ENCODE peak calls at places on chromosomes 1 and 21, in eight cellular contexts. L is GM23248, G is IMR-90, M is neuronal stem cell, J is mammary epithelial cell, C is A549, S is mesenchymal stem cell, P is PC-3. A is an unnamed sample.

GRCh38 chr21:44499631-44500030 is 40.4 kb downstream of the KRTAP10-1 start:
- DNase-seq in G (no peak), P (no peak), L (no peak), S (no peak), C (no peak), J (no peak), M (no peak), A (no peak)

GRCh38 chr1:174692313-174692712 is 244.5 kb downstream of the GPR52 start:
- DNase-seq in G (peak), L (peak), S (peak), J (peak), C (peak), M (no peak), P (peak), A (no peak)

GRCh38 chr1:165659581-165659895 is 28.5 kb downstream of the MGST3 start:
- DNase-seq in L (no peak), C (no peak), M (peak), S (no peak), J (no peak), G (no peak), P (no peak), A (no peak)

GRCh38 chr1:208235983-208236761 is 8.0 kb downstream of the PLXNA2 start:
- DNase-seq in C (no peak), P (no peak), S (peak), L (peak), G (peak), M (no peak), J (no peak), A (peak)

GRCh38 chr1:22131875-22132486 is 10.9 kb downstream of the WNT4 start:
- DNase-seq in G (no peak), S (peak), P (peak), C (peak), L (peak), M (peak), J (peak), A (peak)

GRCh38 chr1:50257029-50257428 is 148.3 kb downstream of the ELAVL4 start:
- DNase-seq in C (no peak), P (peak), G (no peak), M (no peak), S (no peak), L (peak), J (no peak), A (no peak)

GRCh38 chr1:170354679-170355078 is 177.3 kb upstream of the GORAB start:
- DNase-seq in J (no peak), M (no peak), C (no peak), L (no peak), G (no peak), S (no peak), P (no peak), A (no peak)

GRCh38 chr21:46168659-46169386 is 13.4 kb upstream of the FTCD start:
- DNase-seq in C (no peak), P (no peak), G (no peak), L (no peak), S (no peak), J (no peak), M (no peak), A (no peak)

GRCh38 chr1:162304736-162305135 is 71.9 kb downstream of the SPATA46 start:
- DNase-seq in P (no peak), C (no peak), J (no peak), G (no peak), S (no peak), M (no peak), L (no peak), A (no peak)

GRCh38 chr1:200740291-200741212 is 1.9 kb downstream of the CAMSAP2 start:
- DNase-seq in C (no peak), L (peak), S (peak), G (peak), P (peak), M (no peak), J (no peak), A (peak)

GRCh38 chr21:35940074-35940927 is 120.0 kb downstream of the SETD4 start:
- DNase-seq in J (peak), C (peak), G (peak), S (peak), L (peak), M (peak), P (peak), A (peak)

GRCh38 chr1:38938722-38939260 is 2.8 kb downstream of the RHBDL2 start:
- DNase-seq in J (no peak), P (peak), L (no peak), S (no peak), C (no peak), G (no peak), M (no peak), A (no peak)

GRCh38 chr1:222171005-222171404 is 376.9 kb downstream of the HHIPL2 start:
- DNase-seq in J (peak), P (peak), G (peak), L (peak), M (no peak), C (peak), S (peak), A (no peak)

GRCh38 chr1:7886346-7886745 is 33.5 kb upstream of the UTS2 start:
- DNase-seq in M (no peak), P (peak), S (no peak), J (peak), L (no peak), C (no peak), G (peak), A (no peak)

GRCh38 chr21:29805110-29805509 is 134.7 kb downstream of the GRIK1 start:
- DNase-seq in C (no peak), L (no peak), P (no peak), G (no peak), M (no peak), J (no peak), S (no peak), A (no peak)

GRCh38 chr1:8027748-8028631 is 1.9 kb upstream of the ERRFI1 start:
- DNase-seq in P (peak), S (peak), G (peak), L (peak), C (peak), M (no peak), J (peak), A (peak)

GRCh38 chr21:41630249-41630648 is 122.3 kb upstream of the TMPRSS2 start:
- DNase-seq in L (peak), S (peak), P (peak), C (peak), M (no peak), G (peak), J (peak), A (no peak)

GRCh38 chr1:245999697-246000637 is 507.1 kb downstream of the SMYD3 start:
- DNase-seq in C (no peak), P (no peak), G (no peak), M (no peak), J (no peak), S (no peak), L (no peak), A (no peak)

GRCh38 chr1:46529031-46529630 is 22.3 kb downstream of the KNCN start:
- DNase-seq in P (peak), M (no peak), G (no peak), J (peak), L (no peak), S (no peak), C (no peak), A (no peak)

GRCh38 chr1:184893695-184894094 is 80.6 kb downstream of the NIBAN1 start:
- DNase-seq in J (no peak), C (no peak), P (no peak), M (no peak), L (no peak), S (no peak), G (no peak), A (no peak)

GRCh38 chr21:44940116-44940631 is 345 bp downstream of the SLX9 start:
- DNase-seq in C (no peak), G (no peak), M (no peak), P (no peak), J (peak), S (peak), L (peak), A (peak)

GRCh38 chr1:233721003-233721595 is 107.2 kb downstream of the KCNK1 start:
- DNase-seq in S (no peak), L (no peak), G (no peak), M (no peak), P (peak), J (peak), C (peak), A (no peak)

GRCh38 chr1:101240041-101240430 is 3.2 kb downstream of the S1PR1 start:
- DNase-seq in G (no peak), M (no peak), L (no peak), S (no peak), C (no peak), J (no peak), P (no peak), A (peak)
- H3K4me3 ChIP-seq in G (no peak), M (no peak), L (no peak), S (no peak), C (no peak), J (no peak), P (no peak), A (peak)

GRCh38 chr1:23215751-23216449 is 1.4 kb downstream of the HTR1D start:
- DNase-seq in L (no peak), S (no peak), G (no peak), M (no peak), P (no peak), J (no peak), C (no peak), A (no peak)
- H3K4me2 ChIP-seq in L (no peak), S (no peak), G (no peak), M (no peak), P (peak), J (no peak), C (peak), A (no peak)

GRCh38 chr1:231160851-231161710 is 777 bp upstream of the TRIM67 start:
- DNase-seq in G (no peak), C (no peak), J (no peak), S (no peak), P (no peak), L (no peak), M (no peak), A (no peak)

GRCh38 chr1:231162970-231163830 is 1.3 kb downstream of the TRIM67 start:
- DNase-seq in C (no peak), J (no peak), S (no peak), M (no peak), L (peak), P (no peak), G (no peak), A (no peak)

GRCh38 chr1:231162300-231162969 is 577 bp downstream of the TRIM67 start:
- DNase-seq in G (peak), J (peak), S (peak), M (peak), P (no peak), C (peak), L (peak), A (peak)

GRCh38 chr1:231159963-231160761 is 1.7 kb upstream of the TRIM67 start:
- DNase-seq in M (no peak), J (no peak), G (no peak), L (no peak), P (no peak), C (no peak), S (no peak), A (no peak)

DNA sequence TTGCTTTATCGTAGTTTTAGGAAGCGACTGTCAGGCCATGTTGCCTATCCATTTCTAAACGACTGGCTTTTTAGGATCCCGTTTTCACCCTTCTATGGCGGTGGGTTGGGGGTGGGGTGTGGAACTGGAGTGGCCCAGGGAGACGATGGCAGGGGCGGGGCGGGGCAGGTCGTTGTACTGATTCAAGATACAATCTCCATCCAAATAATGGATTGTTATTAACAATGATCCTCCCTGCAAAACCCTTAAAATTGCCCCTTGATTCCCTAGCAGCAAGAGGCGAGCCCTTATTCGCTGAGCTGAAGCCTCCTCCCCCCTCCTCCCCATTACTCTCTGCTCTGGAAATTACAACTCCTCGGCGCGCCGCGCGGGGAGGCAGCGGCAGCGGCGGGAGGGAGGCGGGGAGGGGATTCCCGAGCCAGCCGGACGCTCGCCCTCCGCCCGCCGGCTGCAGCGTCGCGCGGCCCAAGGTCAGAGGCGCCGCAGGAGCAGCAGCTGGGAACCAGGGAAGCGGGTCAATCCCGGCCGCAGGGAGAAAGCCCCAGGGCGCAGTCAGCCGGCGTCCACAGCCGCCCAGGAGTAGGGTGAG is at the start of gene TRIM67:
- DNase-seq in P (no peak), L (no peak), J (no peak), M (no peak), S (peak), C (peak), G (no peak), A (peak)
- H3K4me3 ChIP-seq in P (no peak), L (peak), J (no peak), M (peak), S (peak), C (peak), G (no peak), A (no peak)

GRCh38 chr1:27656157-27656893 is 15.7 kb downstream of the IFI6 start:
- DNase-seq in G (peak), S (peak), P (peak), L (peak), M (no peak), C (no peak), J (peak), A (no peak)

GRCh38 chr1:27660300-27660837 is 11.6 kb downstream of the IFI6 start:
- DNase-seq in J (no peak), M (no peak), G (no peak), P (peak), S (no peak), C (no peak), L (peak), A (no peak)

GRCh38 chr1:27659497-27660299 is 12.3 kb downstream of the IFI6 start:
- DNase-seq in S (peak), G (peak), P (peak), J (peak), L (peak), M (peak), C (peak), A (peak)

GRCh38 chr1:27661412-27662075 is 10.4 kb downstream of the IFI6 start:
- DNase-seq in J (no peak), P (no peak), M (no peak), S (no peak), L (no peak), G (no peak), C (no peak), A (no peak)

GRCh38 chr1:27658951-27659496 is 13.0 kb downstream of the IFI6 start:
- DNase-seq in J (peak), M (no peak), S (peak), P (peak), G (peak), L (peak), C (no peak), A (no peak)
- H3K4me2 ChIP-seq in J (peak), M (peak), S (no peak), P (peak), G (peak), L (peak), C (peak), A (peak)

A was measured in endothelial cell of umbilical vein.